ENCODE peak calls at places on chromosomes 3 and 15, in five cellular contexts. E, V, F, U and P are unnamed samples.

GRCh38 chr3:127493924-127494646 is 96.4 kb downstream of the TPRA1 start:
- DNase-seq in E (no peak), V (no peak), F (peak), U (no peak), P (no peak)

GRCh38 chr15:64284037-64284436 is 71.9 kb downstream of the CSNK1G1 start:
- DNase-seq in E (peak), V (no peak), F (no peak), U (no peak), P (no peak)

GRCh38 chr3:169865176-169865800 is 4.4 kb downstream of the LRRC31 start:
- DNase-seq in E (no peak), V (no peak), F (no peak), U (no peak), P (no peak)

GRCh38 chr3:47370887-47371697 is 9.7 kb upstream of the PTPN23 start:
- DNase-seq in E (peak), V (no peak), F (no peak), U (no peak), P (peak)

GRCh38 chr15:22952826-22953579 is 27.2 kb downstream of the CYFIP1 start:
- DNase-seq in E (no peak), V (no peak), F (no peak), U (peak), P (no peak)

GRCh38 chr15:82298520-82298919 is 35.9 kb downstream of the SAXO2 start:
- DNase-seq in E (no peak), V (no peak), F (no peak), U (no peak), P (peak)

GRCh38 chr15:88704791-88705768 is 66.3 kb downstream of the ISG20 start:
- DNase-seq in E (no peak), V (peak), F (peak), U (no peak), P (no peak)

GRCh38 chr3:17070560-17070959 is 185.8 kb downstream of the PLCL2 start:
- DNase-seq in E (no peak), V (no peak), F (peak), U (peak), P (no peak)

GRCh38 chr3:23206371-23206770 is 3.2 kb downstream of the UBE2E2 start:
- DNase-seq in E (no peak), V (no peak), F (no peak), U (no peak), P (no peak)

GRCh38 chr3:18440053-18440768 is 15.1 kb upstream of the SATB1 start:
- DNase-seq in E (no peak), V (no peak), F (no peak), U (no peak), P (no peak)

GRCh38 chr3:52147804-52148203 is 6.4 kb downstream of the POC1A start:
- DNase-seq in E (no peak), V (no peak), F (no peak), U (no peak), P (no peak)

GRCh38 chr3:176430244-176430893 is 766.9 kb downstream of the TBL1XR1 start:
- DNase-seq in E (peak), V (no peak), F (no peak), U (peak), P (no peak)

GRCh38 chr3:159593927-159594605 is 394.6 kb upstream of the IL12A start:
- DNase-seq in E (no peak), V (no peak), F (no peak), U (no peak), P (no peak)

GRCh38 chr3:15064299-15064834 is 748 bp downstream of the MRPS25 start:
- DNase-seq in E (peak), V (peak), F (no peak), U (no peak), P (peak)

GRCh38 chr3:119195151-119195476 is 21.7 kb downstream of the UPK1B start:
- DNase-seq in E (peak), V (no peak), F (no peak), U (no peak), P (no peak)

GRCh38 chr3:195013411-195013810 is 257.5 kb downstream of the XXYLT1 start:
- DNase-seq in E (no peak), V (peak), F (no peak), U (no peak), P (no peak)

GRCh38 chr3:172315401-172316091 is 132.7 kb downstream of the GHSR start:
- DNase-seq in E (peak), V (no peak), F (peak), U (no peak), P (no peak)

GRCh38 chr15:69090197-69090948 is 70.1 kb upstream of the GLCE start:
- DNase-seq in E (peak), V (no peak), F (no peak), U (no peak), P (no peak)

GRCh38 chr15:40064231-40064894 is 25.4 kb upstream of the SRP14 start:
- DNase-seq in E (no peak), V (no peak), F (no peak), U (no peak), P (no peak)

GRCh38 chr3:126515066-126515706 is 2.4 kb downstream of the UROC1 start:
- DNase-seq in E (no peak), V (no peak), F (no peak), U (peak), P (no peak)